ENCODE peak calls at places on chromosomes 11 and 22, in eight cellular contexts. A, V, D, M, T, W, R and U are unnamed samples.

GRCh38 chr11:115792903-115793302 is 288.7 kb upstream of the CADM1 start:
- DNase-seq in A (no peak), V (no peak), D (no peak), M (no peak), T (no peak), W (no peak), R (peak; percentile 69), U (no peak)

GRCh38 chr11:2565447-2566222 is 120.8 kb downstream of the KCNQ1 start:
- DNase-seq in A (peak; percentile 20), V (no peak), D (no peak), M (no peak), T (no peak), W (no peak), R (no peak), U (no peak)

GRCh38 chr11:110251837-110252236 is 44.6 kb downstream of the RDX start:
- DNase-seq in A (no peak), V (peak; percentile 43), D (peak; percentile 99), M (no peak), T (no peak), W (peak; percentile 49), R (no peak), U (peak; percentile 43)

GRCh38 chr11:114054830-114055229 is 4.7 kb upstream of the ZBTB16 start:
- DNase-seq in A (no peak), V (no peak), D (no peak), M (no peak), T (no peak), W (no peak), R (no peak), U (no peak)

GRCh38 chr22:22037229-22037628 is 54.6 kb upstream of the TOP3B start:
- DNase-seq in A (no peak), V (no peak), D (no peak), M (no peak), T (peak; percentile 49), W (no peak), R (no peak), U (no peak)

GRCh38 chr22:29145321-29146072 is 60.2 kb upstream of the EMID1 start:
- DNase-seq in A (no peak), V (no peak), D (no peak), M (no peak), T (no peak), W (peak; percentile 24), R (peak; percentile 88), U (no peak)

GRCh38 chr11:70583781-70584218 is 185.5 kb downstream of the CTTN start:
- DNase-seq in A (peak; percentile 34), V (no peak), D (no peak), M (no peak), T (no peak), W (no peak), R (no peak), U (no peak)

GRCh38 chr11:61309739-61310138 is 14.6 kb upstream of the VWCE start:
- DNase-seq in A (no peak), V (no peak), D (no peak), M (no peak), T (no peak), W (no peak), R (no peak), U (no peak)

GRCh38 chr22:19970479-19971275 is 29.1 kb upstream of the TXNRD2 start:
- DNase-seq in A (peak; percentile 81), V (no peak), D (peak; percentile 55), M (peak; percentile 74), T (peak; percentile 80), W (peak; percentile 74), R (peak; percentile 56), U (peak; percentile 50)

GRCh38 chr11:68181719-68182451 is 31.2 kb downstream of the KMT5B start:
- DNase-seq in A (no peak), V (no peak), D (peak; percentile 5), M (no peak), T (no peak), W (no peak), R (no peak), U (no peak)

GRCh38 chr11:12306830-12307229 is 70.5 kb upstream of the PARVA start:
- DNase-seq in A (no peak), V (no peak), D (no peak), M (no peak), T (no peak), W (no peak), R (no peak), U (no peak)

GRCh38 chr22:33606495-33606894 is 313.8 kb downstream of the LARGE1 start:
- DNase-seq in A (no peak), V (no peak), D (no peak), M (no peak), T (no peak), W (no peak), R (no peak), U (no peak)

GRCh38 chr11:71988050-71988449 is 10.7 kb upstream of the IL18BP start:
- DNase-seq in A (no peak), V (peak; percentile 9), D (peak; percentile 41), M (no peak), T (no peak), W (no peak), R (no peak), U (no peak)

GRCh38 chr11:69518081-69518950 is 36.9 kb downstream of the LINC01488 start:
- DNase-seq in A (no peak), V (no peak), D (no peak), M (no peak), T (no peak), W (no peak), R (no peak), U (no peak)

GRCh38 chr22:17213976-17214375 is 5.3 kb downstream of the ADA2 start:
- DNase-seq in A (peak; percentile 59), V (no peak), D (peak; percentile 19), M (peak; percentile 50), T (peak; percentile 34), W (peak; percentile 38), R (peak; percentile 23), U (peak; percentile 70)

GRCh38 chr11:67276821-67277230 is 10.6 kb downstream of the GRK2 start:
- DNase-seq in A (peak; percentile 73), V (no peak), D (no peak), M (no peak), T (peak; percentile 39), W (peak; percentile 59), R (no peak), U (no peak)

GRCh38 chr22:46763051-46763705 is 728 bp downstream of the TBC1D22A start:
- DNase-seq in A (peak; percentile 48), V (no peak), D (no peak), M (no peak), T (no peak), W (no peak), R (peak; percentile 55), U (peak; percentile 78)

DNA sequence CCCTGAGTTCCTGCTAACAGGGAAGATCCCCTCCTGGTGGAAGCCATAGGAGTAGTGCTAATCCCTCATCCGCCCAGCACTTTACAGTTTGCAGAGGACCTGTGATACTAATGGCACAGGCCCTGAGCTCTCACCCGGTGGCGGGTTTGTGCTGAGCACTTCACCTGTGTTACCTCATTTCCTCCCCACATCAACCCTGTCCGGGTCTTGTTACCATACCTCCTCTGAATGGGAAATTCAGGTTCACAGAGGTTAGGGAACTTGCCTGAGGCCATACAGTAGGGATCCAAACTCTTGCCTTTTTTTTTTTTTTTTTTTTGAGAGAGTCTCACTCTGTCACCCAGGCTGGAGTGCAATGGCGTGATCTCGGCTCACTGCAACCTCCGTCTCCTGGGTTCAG is 25.2 kb downstream of the CAPN1 start:
- DNase-seq in A (no peak), V (no peak), D (no peak), M (no peak), T (no peak), W (peak; percentile 22), R (no peak), U (no peak)
- H3K4me1 ChIP-seq in A (peaks cover 14% of the 10 kb centered on the region), V (no peaks in the 10 kb centered on the region), D (no peaks in the 10 kb centered on the region), M (peaks cover 3% of the 10 kb centered on the region), T (peaks cover 3% of the 10 kb centered on the region), W (no peaks in the 10 kb centered on the region), R (no peaks in the 10 kb centered on the region), U (no peaks in the 10 kb centered on the region)

GRCh38 chr11:128688896-128689546 is 4.9 kb upstream of the FLI1 start:
- DNase-seq in A (no peak), V (no peak), D (no peak), M (no peak), T (peak; percentile 28), W (no peak), R (no peak), U (no peak)
- H3K4me1 ChIP-seq in A (peaks cover 65% of the 10 kb centered on the region), V (no peaks in the 10 kb centered on the region), D (peaks cover 10% of the 10 kb centered on the region), M (peaks cover 33% of the 10 kb centered on the region), T (peaks cover 35% of the 10 kb centered on the region), W (peaks cover 36% of the 10 kb centered on the region), R (peaks cover 24% of the 10 kb centered on the region), U (peaks cover 73% of the 10 kb centered on the region)

DNA sequence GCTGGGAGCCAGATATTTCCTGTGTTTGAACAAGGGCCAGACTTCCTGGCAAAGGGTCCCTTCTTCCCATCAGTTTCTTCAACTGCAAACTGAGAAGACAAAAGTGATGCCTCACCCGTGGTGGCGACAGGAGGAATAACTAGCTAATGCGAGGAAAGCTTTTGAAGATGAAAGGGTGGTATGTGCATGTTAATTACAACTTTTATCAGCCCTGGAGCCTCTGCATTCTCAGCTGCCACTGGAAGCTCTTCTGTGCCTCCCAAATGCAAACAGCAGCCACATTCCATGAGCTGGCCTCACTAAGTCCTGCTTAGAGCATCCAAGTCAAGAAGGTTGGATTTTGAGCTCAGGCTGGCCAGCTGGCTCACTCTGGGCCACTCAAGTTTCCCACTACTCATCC is 12.9 kb downstream of the CD44 start:
- DNase-seq in A (no peak), V (no peak), D (no peak), M (no peak), T (peak; percentile 14), W (no peak), R (no peak), U (no peak)
- H3K4me1 ChIP-seq in A (peaks cover 90% of the 10 kb centered on the region), V (peaks cover 32% of the 10 kb centered on the region), D (peaks cover under 1% of the 10 kb centered on the region), M (no peaks in the 10 kb centered on the region), T (no peaks in the 10 kb centered on the region), W (peaks cover 25% of the 10 kb centered on the region), R (no peaks in the 10 kb centered on the region), U (peaks cover 4% of the 10 kb centered on the region)

GRCh38 chr11:120208012-120208441 is 2.8 kb upstream of the OAF start:
- DNase-seq in A (no peak), V (no peak), D (no peak), M (no peak), T (no peak), W (no peak), R (no peak), U (no peak)
- H3K4me1 ChIP-seq in A (peaks cover 28% of the 10 kb centered on the region), V (peaks cover 14% of the 10 kb centered on the region), D (peaks cover 32% of the 10 kb centered on the region), M (peaks cover 32% of the 10 kb centered on the region), T (peaks cover 22% of the 10 kb centered on the region), W (peaks cover 23% of the 10 kb centered on the region), R (peaks cover 30% of the 10 kb centered on the region), U (peaks cover 31% of the 10 kb centered on the region)